ENCODE peak calls at places on chromosomes 11 and 22, in five cellular contexts. O is HCT116, F is K562, A is progenitor cell of endocrine pancreas, L is pancreas. Z is an unnamed sample.

GRCh38 chr11:952406-953385 is 27.0 kb downstream of the AP2A2 start:
- DNase-seq in A (peak), F (no peak), L (peak), O (no peak), Z (no peak)

GRCh38 chr11:892106-892505 is 18.5 kb downstream of the CHID1 start:
- DNase-seq in L (no peak), O (no peak), F (no peak), A (no peak), Z (no peak)

GRCh38 chr11:65571940-65572339 is 398 bp upstream of the FAM89B start:
- DNase-seq in L (no peak), O (no peak), A (no peak), F (no peak), Z (no peak)

GRCh38 chr11:78655561-78655960 is 80.9 kb upstream of the NARS2 start:
- DNase-seq in O (no peak), F (no peak), L (no peak), A (no peak), Z (no peak)

GRCh38 chr11:88183233-88183632 is 8.0 kb upstream of the RAB38 start:
- DNase-seq in F (no peak), A (no peak), O (no peak), L (no peak), Z (no peak)

GRCh38 chr11:63839508-63840355 is 822 bp downstream of the MARK2 start:
- DNase-seq in A (no peak), F (peak), L (peak), O (no peak), Z (peak)

GRCh38 chr22:26642465-26643367 is 14.7 kb upstream of the MIAT start:
- DNase-seq in A (no peak), F (peak), O (no peak), L (no peak), Z (peak)

GRCh38 chr11:71330996-71331395 is 78.6 kb upstream of the SHANK2 start:
- DNase-seq in L (no peak), A (no peak), F (no peak), O (no peak), Z (no peak)

GRCh38 chr11:64809781-64810241 is 540 bp downstream of the MEN1 start:
- DNase-seq in F (peak), A (peak), O (peak), L (peak), Z (peak)

GRCh38 chr22:19577422-19577966 is 53.3 kb upstream of the CLDN5 start:
- DNase-seq in F (peak), L (no peak), O (no peak), A (no peak), Z (no peak)

GRCh38 chr11:124740277-124740882 is 638 bp downstream of the NRGN start:
- DNase-seq in O (no peak), L (peak), F (peak), A (no peak), Z (peak)

GRCh38 chr22:28435271-28435825 is 244.3 kb downstream of the TTC28 start:
- DNase-seq in A (no peak), L (peak), F (no peak), O (no peak), Z (no peak)

GRCh38 chr11:66233301-66233700 is 35.1 kb upstream of the RAB1B start:
- DNase-seq in A (no peak), L (no peak), O (no peak), F (no peak), Z (no peak)

GRCh38 chr22:49027122-49027670 is 800.5 kb downstream of the BRD1 start:
- DNase-seq in O (no peak), A (no peak), F (no peak), L (no peak), Z (no peak)

GRCh38 chr22:49024775-49025440 is 802.8 kb downstream of the BRD1 start:
- DNase-seq in O (no peak), A (no peak), L (no peak), F (no peak), Z (no peak)

GRCh38 chr22:49028111-49028510 is 799.6 kb downstream of the BRD1 start:
- DNase-seq in L (no peak), A (no peak), O (no peak), F (no peak), Z (no peak)

GRCh38 chr22:49025791-49026475 is 801.7 kb downstream of the BRD1 start:
- DNase-seq in L (no peak), A (no peak), O (no peak), F (no peak), Z (no peak)

DNA sequence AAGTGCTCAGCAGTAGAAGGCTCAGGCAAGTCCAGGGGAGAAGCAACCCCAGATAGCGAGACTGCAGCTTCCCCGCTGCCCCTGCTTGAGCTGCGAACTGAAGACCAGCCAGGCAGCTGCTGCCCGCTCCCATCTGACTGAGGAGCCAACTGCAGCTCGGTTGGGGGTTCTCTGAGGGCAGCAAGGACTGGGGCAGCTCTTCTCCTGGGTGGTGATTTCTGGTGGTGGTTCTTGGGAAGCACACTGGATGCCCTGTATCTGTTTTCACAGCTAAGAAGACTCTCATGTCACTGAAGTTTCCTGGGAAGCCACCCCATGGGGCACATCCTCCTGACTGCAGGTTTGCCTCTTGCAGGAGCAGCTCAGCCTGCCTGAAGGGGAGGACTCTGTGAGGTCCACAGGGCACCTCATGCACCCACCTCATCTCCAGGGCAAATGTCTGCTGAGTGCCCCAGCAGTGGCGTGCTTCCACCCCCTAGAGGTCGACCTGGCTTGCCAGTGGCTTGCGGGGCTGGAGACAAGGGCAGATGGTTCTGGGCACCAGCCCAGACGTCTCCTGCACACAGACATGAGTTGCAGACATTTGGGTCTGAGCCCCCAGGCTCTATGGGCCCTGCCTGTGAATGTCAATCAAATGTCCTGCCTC is 801.1 kb downstream of the BRD1 start:
- DNase-seq in O (no peak), A (no peak), L (no peak), F (no peak), Z (no peak)
- TF ChIP-seq CTCF in O (no peak), A (no peak), L (no peak), F (no peak), Z (no peak)

DNA sequence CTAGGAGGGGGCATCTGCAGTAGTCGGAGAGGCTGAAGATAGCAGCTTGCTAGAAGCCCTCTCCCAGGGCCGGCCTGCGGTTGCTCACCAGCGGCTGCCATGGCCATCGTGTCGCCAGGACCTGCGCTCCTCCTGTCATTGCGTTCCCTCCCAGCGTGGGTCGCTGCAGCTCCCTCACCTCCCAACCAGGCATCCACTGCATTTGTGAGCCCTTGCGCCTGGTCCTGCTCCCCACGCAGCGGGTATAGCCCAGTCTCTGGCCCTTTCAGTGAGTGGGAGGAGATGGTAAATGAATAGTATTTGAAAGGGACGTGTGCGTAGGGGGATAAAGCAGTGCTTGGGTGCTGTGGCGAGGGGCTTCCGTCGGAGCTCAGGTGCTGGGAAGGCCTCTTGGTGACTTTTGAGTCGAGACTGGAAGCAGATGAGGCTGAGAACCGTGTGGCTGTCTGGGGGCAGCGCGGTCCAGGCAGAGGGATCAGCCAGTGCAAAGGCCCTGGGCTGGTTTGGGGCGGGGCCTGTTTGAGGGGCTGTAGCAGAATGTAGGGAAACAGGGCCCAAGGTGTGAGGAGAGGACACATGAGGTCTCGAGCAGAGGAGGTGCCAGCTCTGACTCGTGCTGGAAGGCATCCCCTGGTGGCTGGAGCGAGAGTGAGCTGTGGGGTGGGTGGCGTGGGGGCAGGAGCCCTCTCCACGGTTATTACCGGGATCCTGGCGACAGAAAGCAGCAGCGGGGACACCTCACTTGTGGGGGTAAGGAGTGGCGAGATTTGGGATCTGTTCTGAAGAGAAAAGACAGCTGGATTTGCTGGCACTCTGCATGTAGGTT is 39.3 kb downstream of the LRP5 start:
- DNase-seq in O (no peak), F (no peak), L (no peak), A (no peak), Z (no peak)
- TF ChIP-seq CTCF in O (no peak), F (no peak), L (no peak), A (no peak), Z (no peak)

DNA sequence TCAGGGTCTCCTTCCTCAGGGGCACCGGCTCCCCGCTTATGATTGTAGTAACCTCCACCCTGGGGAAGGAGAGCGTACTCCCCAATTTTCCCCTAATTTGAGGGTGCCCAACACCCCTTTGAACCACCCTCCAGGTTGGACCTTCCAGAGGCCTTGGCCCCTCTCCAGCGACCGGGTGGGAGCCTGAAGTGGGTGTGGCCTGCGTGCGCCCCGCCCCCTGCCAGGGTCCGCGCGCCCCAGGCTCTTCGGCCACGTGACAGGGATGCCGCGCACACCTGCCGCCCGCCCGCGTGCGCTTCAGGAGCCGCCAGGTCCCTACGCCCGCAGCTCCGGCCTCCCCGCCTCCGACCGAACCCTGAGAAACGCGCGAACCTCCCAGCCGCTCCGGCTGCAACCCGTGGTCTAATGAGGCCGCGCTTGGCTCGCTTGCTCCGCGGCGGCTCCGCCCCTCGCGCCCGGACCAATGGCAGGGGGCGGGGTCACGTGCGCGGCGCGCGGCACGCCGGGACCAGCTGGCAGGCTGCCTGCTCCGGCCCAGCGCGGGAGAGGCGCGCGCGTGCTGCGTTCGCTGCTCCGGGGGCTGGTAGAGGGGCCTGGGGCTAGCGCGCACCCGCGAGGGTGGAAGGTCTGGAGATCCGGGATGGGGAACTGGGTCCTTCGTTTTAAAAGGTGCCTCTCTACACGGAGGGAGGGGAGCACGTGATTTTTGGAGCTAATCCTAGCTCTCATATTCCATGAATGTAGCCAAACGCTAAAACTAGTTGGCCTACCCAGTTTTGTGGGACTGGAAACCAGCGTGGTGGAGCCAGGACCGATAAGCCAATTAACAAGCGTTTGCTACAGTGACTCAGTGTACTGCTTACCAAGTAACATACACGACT is at the start of gene FOXRED2:
- DNase-seq in O (no peak), L (peak), A (peak), F (peak), Z (peak)
- TF ChIP-seq CTCF in O (no peak), L (no peak), A (no peak), F (no peak), Z (no peak)

GRCh38 chr11:122788781-122789535 is 49.3 kb upstream of the CRTAM start:
- DNase-seq in A (no peak), F (no peak), O (no peak), L (no peak), Z (no peak)
- TF ChIP-seq CTCF in A (no peak), F (no peak), O (peak), L (no peak), Z (peak)

GRCh38 chr11:102933627-102934026 is 21.9 kb downstream of the MMP13 start:
- DNase-seq in F (no peak), L (no peak), A (no peak), O (no peak), Z (peak)

GRCh38 chr11:102932678-102933077 is 22.9 kb downstream of the MMP13 start:
- DNase-seq in A (no peak), L (no peak), O (no peak), F (no peak), Z (no peak)

GRCh38 chr11:102934735-102935134 is 20.8 kb downstream of the MMP13 start:
- DNase-seq in L (no peak), F (no peak), A (no peak), O (no peak), Z (no peak)

GRCh38 chr11:102936864-102937509 is 18.5 kb downstream of the MMP13 start:
- DNase-seq in F (no peak), O (no peak), A (no peak), L (no peak), Z (no peak)

DNA sequence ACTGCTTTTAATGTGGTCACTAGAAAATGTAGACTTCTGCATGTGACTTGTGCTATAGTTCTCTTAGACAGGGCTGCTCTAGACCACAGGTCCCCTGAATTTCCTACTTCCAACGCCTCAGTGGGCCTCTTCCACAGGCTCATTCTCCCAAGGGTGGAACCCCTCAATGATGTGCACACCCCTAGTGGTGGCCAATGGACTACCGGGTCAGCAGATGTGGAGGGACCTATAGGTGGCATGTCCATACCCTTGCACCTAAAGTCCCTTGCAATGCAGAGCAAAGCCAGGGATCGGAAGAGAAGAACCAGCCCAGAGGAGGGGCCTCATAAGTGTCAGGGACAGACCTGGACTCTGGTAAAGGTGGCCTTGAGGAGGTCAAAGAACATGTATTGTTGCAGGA is 20.0 kb downstream of the MMP13 start:
- DNase-seq in F (no peak), O (no peak), L (no peak), A (no peak), Z (no peak)
- TF ChIP-seq CTCF in F (no peak), O (no peak), L (no peak), A (no peak), Z (no peak)

DNA sequence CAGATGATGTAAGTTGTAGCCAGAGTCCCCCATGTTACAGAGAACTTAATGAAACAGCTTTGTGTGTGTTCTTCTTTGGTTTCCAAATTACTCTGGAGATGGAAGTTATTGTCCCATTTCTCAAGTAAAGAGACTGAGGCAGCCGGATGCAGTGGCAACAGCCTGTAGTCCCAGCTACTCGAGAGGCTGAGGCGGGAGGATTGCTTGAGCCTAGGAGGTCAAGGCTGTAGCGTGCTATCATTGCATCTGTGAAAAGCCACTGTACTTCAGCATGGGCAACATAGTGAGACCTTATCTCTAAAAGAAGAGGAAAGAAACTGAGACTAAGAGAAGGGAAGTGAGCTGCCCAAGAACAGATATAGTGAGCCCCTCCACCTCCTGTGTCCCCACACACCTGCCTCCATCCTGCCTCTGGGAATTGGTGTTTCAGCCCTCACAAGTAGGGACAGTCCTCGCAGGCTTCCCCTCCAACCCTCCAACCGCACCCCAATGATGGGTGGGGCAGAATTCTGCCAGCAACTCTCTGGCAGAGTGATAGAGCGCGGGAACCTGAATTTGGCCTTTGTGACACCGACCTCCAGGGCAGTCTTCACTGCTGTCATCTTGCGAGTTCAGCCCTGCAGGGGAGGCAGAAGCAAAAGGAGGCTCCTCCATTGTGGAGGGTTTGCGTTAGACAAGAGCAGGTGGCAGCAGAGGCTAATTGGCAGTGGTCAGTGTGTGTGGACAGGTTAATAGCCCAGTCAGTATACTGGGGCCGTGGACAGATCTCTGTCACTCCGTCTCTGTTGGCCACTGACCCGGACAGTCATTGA is 1.6 kb downstream of the PDXP start:
- DNase-seq in F (no peak), O (no peak), A (no peak), L (peak), Z (no peak)
- TF ChIP-seq CTCF in F (no peak), O (no peak), A (no peak), L (no peak), Z (no peak)

GRCh38 chr11:31233425-31233824 is 136.1 kb downstream of the DCDC1 start:
- DNase-seq in F (no peak), A (no peak), O (peak), L (no peak), Z (no peak)
- TF ChIP-seq CTCF in F (no peak), A (peak), O (peak), L (no peak), Z (no peak)

GRCh38 chr22:22799561-22799960 is 88.1 kb upstream of the IGLL5 start:
- DNase-seq in F (peak), A (no peak), L (no peak), O (no peak), Z (no peak)

GRCh38 chr22:22803285-22803853 is 84.2 kb upstream of the IGLL5 start:
- DNase-seq in A (no peak), O (no peak), L (no peak), F (no peak), Z (no peak)

GRCh38 chr22:22798716-22799115 is 88.9 kb upstream of the IGLL5 start:
- DNase-seq in L (no peak), A (no peak), F (no peak), O (no peak), Z (no peak)

GRCh38 chr22:22800716-22801115 is 86.9 kb upstream of the IGLL5 start:
- DNase-seq in L (no peak), A (no peak), F (peak), O (no peak), Z (no peak)

GRCh38 chr22:22802346-22802970 is 85.2 kb upstream of the IGLL5 start:
- DNase-seq in F (peak), O (no peak), L (no peak), A (no peak), Z (no peak)
- TF ChIP-seq CTCF in F (no peak), O (no peak), L (no peak), A (peak), Z (no peak)

DNA sequence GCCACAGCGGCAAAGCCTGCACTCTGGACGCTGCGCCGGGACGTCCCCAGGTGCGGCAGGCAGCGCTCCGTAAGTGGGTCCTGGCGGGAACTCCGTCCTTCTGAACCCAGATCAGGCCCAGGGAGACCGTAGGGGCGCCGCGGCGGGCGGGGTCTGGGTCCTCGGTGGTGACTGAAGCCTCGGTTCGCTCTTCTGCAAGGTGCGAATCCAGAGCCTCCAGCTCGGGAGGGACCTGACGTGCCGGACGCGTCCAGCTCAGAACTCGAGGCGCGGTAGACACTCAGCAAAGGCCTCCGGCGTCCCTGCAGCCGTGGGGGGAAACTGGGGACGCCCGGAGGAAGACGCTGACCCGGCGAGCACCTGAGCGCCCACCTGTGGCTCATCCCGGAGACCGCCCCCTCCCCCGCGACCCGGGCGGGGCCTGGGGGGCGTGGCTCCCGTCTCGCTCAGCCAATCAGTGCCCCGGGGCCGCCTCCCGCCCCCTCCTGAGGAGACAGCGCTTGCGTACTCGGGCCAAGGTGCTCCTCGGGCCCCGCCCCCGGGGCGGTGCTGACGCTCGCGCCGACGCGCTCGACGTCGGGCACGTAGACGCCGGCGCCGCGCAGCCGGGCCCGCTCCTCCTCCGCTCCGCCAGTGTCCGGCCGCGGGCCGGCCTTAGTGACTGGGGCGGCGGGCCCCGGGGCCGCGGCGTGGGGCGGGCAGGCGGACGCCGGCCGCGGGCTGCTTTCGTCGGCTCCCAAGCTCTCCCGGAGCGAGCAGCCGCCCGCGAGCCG is at the start of gene PPFIA1:
- DNase-seq in A (peak), F (peak), O (peak), L (peak), Z (peak)
- TF ChIP-seq CTCF in A (no peak), F (peak), O (no peak), L (no peak), Z (peak)

Z was measured in GM13976.